ENCODE peak calls at places on chromosomes 2 and 18, in seven cellular contexts. One of them, this sample, is unnamed.

GRCh38 chr2:55425449-55425848 is 5.8 kb upstream of the CCDC88A start:
- DNase-seq in sigmoid colon: no peak
- DNase-seq in HEK293T: no peak
- DNase-seq in SJSA1: no peak
- DNase-seq in hippocampal formation: no peak
- DNase-seq in KBM-7: peak; percentile 51
- DNase-seq in non-pigmented ciliary epithelial cell: peak; percentile 71
- DNase-seq in this sample: no peak

GRCh38 chr18:64678048-64678447 is 529.2 kb upstream of the LINC00305 start:
- DNase-seq in sigmoid colon: no peak
- DNase-seq in HEK293T: no peak
- DNase-seq in SJSA1: no peak
- DNase-seq in hippocampal formation: no peak
- DNase-seq in KBM-7: no peak
- DNase-seq in non-pigmented ciliary epithelial cell: no peak
- DNase-seq in this sample: no peak

GRCh38 chr2:149612122-149612521 is 24.5 kb upstream of the MMADHC start:
- DNase-seq in sigmoid colon: no peak
- DNase-seq in HEK293T: no peak
- DNase-seq in SJSA1: no peak
- DNase-seq in hippocampal formation: no peak
- DNase-seq in KBM-7: no peak
- DNase-seq in non-pigmented ciliary epithelial cell: no peak
- DNase-seq in this sample: no peak

GRCh38 chr2:182650704-182651103 is 65.4 kb upstream of the DNAJC10 start:
- DNase-seq in sigmoid colon: no peak
- DNase-seq in HEK293T: peak; percentile 15
- DNase-seq in SJSA1: no peak
- DNase-seq in hippocampal formation: no peak
- DNase-seq in KBM-7: peak; percentile 69
- DNase-seq in non-pigmented ciliary epithelial cell: no peak
- DNase-seq in this sample: peak; percentile 9

GRCh38 chr18:62663731-62664336 is 51.5 kb upstream of the PHLPP1 start:
- DNase-seq in sigmoid colon: no peak
- DNase-seq in HEK293T: no peak
- DNase-seq in SJSA1: peak; percentile 72
- DNase-seq in hippocampal formation: no peak
- DNase-seq in KBM-7: no peak
- DNase-seq in non-pigmented ciliary epithelial cell: no peak
- DNase-seq in this sample: no peak

GRCh38 chr2:179354739-179355537 is 90.3 kb upstream of the SESTD1 start:
- DNase-seq in sigmoid colon: no peak
- DNase-seq in HEK293T: no peak
- DNase-seq in SJSA1: no peak
- DNase-seq in hippocampal formation: no peak
- DNase-seq in KBM-7: no peak
- DNase-seq in non-pigmented ciliary epithelial cell: no peak
- DNase-seq in this sample: no peak

GRCh38 chr2:219598308-219599078 is 836 bp downstream of the STK11IP start:
- DNase-seq in sigmoid colon: no peak
- DNase-seq in HEK293T: no peak
- DNase-seq in SJSA1: no peak
- DNase-seq in hippocampal formation: no peak
- DNase-seq in KBM-7: no peak
- DNase-seq in non-pigmented ciliary epithelial cell: no peak
- DNase-seq in this sample: no peak

GRCh38 chr2:101380376-101380775 is 6.9 kb downstream of the CREG2 start:
- DNase-seq in sigmoid colon: peak; percentile 76
- DNase-seq in HEK293T: no peak
- DNase-seq in SJSA1: peak; percentile 67
- DNase-seq in hippocampal formation: no peak
- DNase-seq in KBM-7: no peak
- DNase-seq in non-pigmented ciliary epithelial cell: peak; percentile 51
- DNase-seq in this sample: no peak

GRCh38 chr2:240140511-240140910 is at the start of gene OTOS:
- DNase-seq in sigmoid colon: no peak
- DNase-seq in HEK293T: no peak
- DNase-seq in SJSA1: no peak
- DNase-seq in hippocampal formation: no peak
- DNase-seq in KBM-7: no peak
- DNase-seq in non-pigmented ciliary epithelial cell: no peak
- DNase-seq in this sample: no peak

GRCh38 chr2:65103013-65103720 is 26.7 kb downstream of the RAB1A start:
- DNase-seq in sigmoid colon: no peak
- DNase-seq in HEK293T: no peak
- DNase-seq in SJSA1: peak; percentile 93
- DNase-seq in hippocampal formation: no peak
- DNase-seq in KBM-7: no peak
- DNase-seq in non-pigmented ciliary epithelial cell: no peak
- DNase-seq in this sample: no peak

GRCh38 chr2:204108874-204109295 is 172.3 kb downstream of the ICOS start:
- DNase-seq in sigmoid colon: no peak
- DNase-seq in HEK293T: no peak
- DNase-seq in SJSA1: no peak
- DNase-seq in hippocampal formation: no peak
- DNase-seq in KBM-7: no peak
- DNase-seq in non-pigmented ciliary epithelial cell: no peak
- DNase-seq in this sample: no peak

GRCh38 chr2:239577306-239577705 is 176.5 kb upstream of the HDAC4 start:
- DNase-seq in sigmoid colon: no peak
- DNase-seq in HEK293T: no peak
- DNase-seq in SJSA1: no peak
- DNase-seq in hippocampal formation: no peak
- DNase-seq in KBM-7: no peak
- DNase-seq in non-pigmented ciliary epithelial cell: no peak
- DNase-seq in this sample: no peak

GRCh38 chr18:45413180-45413836 is 202.0 kb upstream of the SLC14A2 start:
- DNase-seq in sigmoid colon: no peak
- DNase-seq in HEK293T: no peak
- DNase-seq in SJSA1: no peak
- DNase-seq in hippocampal formation: no peak
- DNase-seq in KBM-7: no peak
- DNase-seq in non-pigmented ciliary epithelial cell: no peak
- DNase-seq in this sample: no peak